ENCODE peak calls at places on chromosomes 6 and 20, in four cellular contexts. E is endodermal cell, O is adrenal gland, L is choroid plexus epithelial cell. F is an unnamed sample.

GRCh38 chr6:151239603-151240035 is at the start of gene AKAP12:
- DNase-seq in E (no peak), L (peak), O (peak), F (peak)

GRCh38 chr6:25173232-25173631 is 105.9 kb upstream of the CARMIL1 start:
- DNase-seq in O (no peak), E (no peak), L (no peak), F (no peak)

GRCh38 chr6:34318492-34319470 is 70.0 kb upstream of the SMIM29 start:
- DNase-seq in L (no peak), O (no peak), E (no peak), F (no peak)

GRCh38 chr20:58553841-58554240 is 38.6 kb upstream of the APCDD1L start:
- DNase-seq in L (peak), E (peak), O (no peak), F (no peak)

GRCh38 chr6:12804967-12805645 is 88.5 kb downstream of the PHACTR1 start:
- DNase-seq in E (no peak), O (no peak), L (no peak), F (no peak)

GRCh38 chr6:80143312-80143960 is 37.0 kb downstream of the BCKDHB start:
- DNase-seq in L (peak), O (peak), E (no peak), F (no peak)

GRCh38 chr20:32296874-32297420 is 19.5 kb downstream of the KIF3B start:
- DNase-seq in O (no peak), L (peak), E (no peak), F (no peak)

GRCh38 chr6:100050550-100050949 is 56.5 kb upstream of the MCHR2 start:
- DNase-seq in L (no peak), O (no peak), E (no peak), F (no peak)

GRCh38 chr6:105985816-105986632 is 100.1 kb upstream of the PRDM1 start:
- DNase-seq in L (peak), O (no peak), E (peak), F (peak)

GRCh38 chr6:137851669-137852068 is 15.4 kb upstream of the TNFAIP3 start:
- DNase-seq in L (no peak), E (no peak), O (no peak), F (no peak)

GRCh38 chr6:108699290-108700041 is 138.7 kb downstream of the FOXO3 start:
- DNase-seq in L (peak), E (no peak), O (no peak), F (no peak)

GRCh38 chr6:110284877-110285276 is 73.3 kb downstream of the METTL24 start:
- DNase-seq in L (no peak), O (no peak), E (no peak), F (no peak)

GRCh38 chr6:155050311-155050710 is 55.2 kb downstream of the TIAM2 start:
- DNase-seq in E (no peak), O (no peak), L (peak), F (no peak)

GRCh38 chr6:85544776-85545175 is 48.9 kb downstream of the SNX14 start:
- DNase-seq in O (no peak), E (no peak), L (peak), F (no peak)

GRCh38 chr20:35903843-35904242 is 50.5 kb downstream of the SCAND1 start:
- DNase-seq in O (no peak), E (no peak), L (peak), F (no peak)

GRCh38 chr6:30615219-30615957 is 1.7 kb downstream of the PPP1R10 start:
- DNase-seq in L (peak), O (peak), E (peak), F (peak)

GRCh38 chr20:13220194-13220856 is 749 bp upstream of the ISM1 start:
- DNase-seq in O (no peak), E (peak), L (peak), F (peak)

GRCh38 chr20:6122111-6122872 is 538 bp downstream of the FERMT1 start:
- DNase-seq in E (peak), O (no peak), L (peak), F (no peak)

GRCh38 chr6:68779366-68779765 is 144.3 kb downstream of the ADGRB3 start:
- DNase-seq in E (no peak), O (no peak), L (no peak), F (no peak)

GRCh38 chr6:141992109-141992508 is 140.6 kb upstream of the GJE1 start:
- DNase-seq in E (no peak), L (no peak), O (no peak), F (no peak)

GRCh38 chr6:47451162-47451561 is 26.4 kb upstream of the CD2AP start:
- DNase-seq in E (no peak), O (no peak), L (no peak), F (no peak)

GRCh38 chr20:50038574-50038991 is 55.8 kb downstream of the SNAI1 start:
- DNase-seq in E (peak), L (no peak), O (no peak), F (no peak)

GRCh38 chr6:125746731-125747588 is 2.5 kb upstream of the HEY2 start:
- DNase-seq in E (peak), O (peak), L (peak), F (peak)

GRCh38 chr6:69775450-69775849 is 21.4 kb downstream of the LMBRD1 start:
- DNase-seq in E (no peak), L (no peak), O (no peak), F (no peak)

GRCh38 chr6:122790740-122791679 is 2.0 kb downstream of the SMPDL3A start:
- DNase-seq in E (no peak), O (peak), L (peak), F (no peak)

GRCh38 chr6:36563928-36564284 is 16.6 kb upstream of the STK38 start:
- DNase-seq in O (no peak), L (no peak), E (no peak), F (no peak)

GRCh38 chr6:8904754-8905153 is 469.4 kb upstream of the SLC35B3 start:
- DNase-seq in E (peak), L (no peak), O (no peak), F (peak)

GRCh38 chr20:19921349-19921793 is 95.8 kb upstream of the NAA20 start:
- DNase-seq in L (no peak), O (peak), E (peak), F (no peak)

GRCh38 chr20:23349338-23350006 is 1.1 kb upstream of the NXT1 start:
- DNase-seq in O (no peak), E (no peak), L (no peak), F (no peak)

GRCh38 chr6:89409461-89410035 is 2.5 kb downstream of the RRAGD start:
- DNase-seq in L (no peak), O (no peak), E (no peak), F (no peak)

GRCh38 chr6:149212202-149212601 is 105.3 kb upstream of the TAB2 start:
- DNase-seq in O (no peak), E (no peak), L (peak), F (no peak)

GRCh38 chr6:37650071-37650481 is 47.6 kb downstream of the MDGA1 start:
- DNase-seq in E (peak), L (no peak), O (no peak), F (peak)

GRCh38 chr6:69349776-69350175 is 447.0 kb downstream of the LMBRD1 start:
- DNase-seq in L (no peak), O (no peak), E (no peak), F (no peak)

GRCh38 chr6:18307006-18307405 is 42.7 kb upstream of the DEK start:
- DNase-seq in O (no peak), E (peak), L (peak), F (no peak)

GRCh38 chr6:143536461-143536865 is 24.9 kb upstream of the FUCA2 start:
- DNase-seq in O (peak), E (peak), L (peak), F (peak)

GRCh38 chr6:137734875-137735182 is 132.2 kb upstream of the TNFAIP3 start:
- DNase-seq in E (no peak), L (peak), O (no peak), F (no peak)

GRCh38 chr6:104625536-104625935 is 234.2 kb downstream of the HACE1 start:
- DNase-seq in O (no peak), E (peak), L (peak), F (no peak)

GRCh38 chr6:7086488-7086887 is 21.3 kb upstream of the RREB1 start:
- DNase-seq in E (no peak), L (peak), O (peak), F (no peak)
- TF ChIP-seq CTCF in E (no peak), L (no peak), O (no peak), F (no peak)

DNA sequence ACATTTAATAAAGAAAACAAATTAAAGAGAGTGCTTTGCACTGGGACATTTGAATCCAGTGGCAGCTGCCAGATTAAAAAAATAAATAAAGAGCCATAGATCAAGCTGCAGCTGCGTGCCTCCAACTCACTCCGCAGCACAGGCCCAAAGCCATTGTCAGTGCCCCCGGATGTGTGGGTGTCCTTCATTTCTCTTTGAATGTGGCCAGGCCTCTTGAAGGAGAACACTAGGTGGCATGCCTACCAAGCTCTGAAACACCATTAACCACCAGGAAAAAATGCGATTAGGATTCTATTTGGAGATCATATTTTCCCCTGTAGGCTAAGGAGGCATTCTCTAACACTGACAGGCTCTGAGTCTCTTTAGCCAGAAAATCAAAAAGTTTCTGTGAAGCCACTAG is 549.8 kb downstream of the PRKN start:
- DNase-seq in O (peak), E (peak), L (peak), F (no peak)
- TF ChIP-seq CTCF in O (peak), E (peak), L (peak), F (no peak)

DNA sequence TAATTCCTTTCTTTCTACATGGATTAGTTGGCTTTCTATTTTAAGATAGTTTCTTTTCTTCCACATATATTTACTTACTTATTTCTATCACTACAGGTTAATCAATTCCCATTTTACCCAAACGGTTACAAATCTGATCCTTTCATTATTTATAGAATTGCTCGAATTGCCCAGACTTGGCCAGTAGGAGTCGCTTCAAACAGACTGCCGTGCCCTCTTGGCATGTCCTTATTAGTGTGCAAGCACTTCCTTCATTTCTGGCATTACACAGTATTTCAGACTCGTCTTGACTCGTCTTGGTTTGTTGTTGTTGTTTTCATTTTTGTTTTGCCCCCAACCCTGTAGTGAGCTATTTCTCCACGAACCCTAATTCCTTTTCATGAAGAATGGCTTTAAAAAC is 74.6 kb downstream of the SAMD3 start:
- DNase-seq in L (no peak), E (peak), O (no peak), F (no peak)
- TF ChIP-seq CTCF in L (peak), E (peak), O (no peak), F (peak)

GRCh38 chr6:2085657-2086056 is 159.7 kb downstream of the GMDS start:
- DNase-seq in E (no peak), O (no peak), L (no peak), F (no peak)
- TF ChIP-seq CTCF in E (no peak), O (no peak), L (no peak), F (no peak)

DNA sequence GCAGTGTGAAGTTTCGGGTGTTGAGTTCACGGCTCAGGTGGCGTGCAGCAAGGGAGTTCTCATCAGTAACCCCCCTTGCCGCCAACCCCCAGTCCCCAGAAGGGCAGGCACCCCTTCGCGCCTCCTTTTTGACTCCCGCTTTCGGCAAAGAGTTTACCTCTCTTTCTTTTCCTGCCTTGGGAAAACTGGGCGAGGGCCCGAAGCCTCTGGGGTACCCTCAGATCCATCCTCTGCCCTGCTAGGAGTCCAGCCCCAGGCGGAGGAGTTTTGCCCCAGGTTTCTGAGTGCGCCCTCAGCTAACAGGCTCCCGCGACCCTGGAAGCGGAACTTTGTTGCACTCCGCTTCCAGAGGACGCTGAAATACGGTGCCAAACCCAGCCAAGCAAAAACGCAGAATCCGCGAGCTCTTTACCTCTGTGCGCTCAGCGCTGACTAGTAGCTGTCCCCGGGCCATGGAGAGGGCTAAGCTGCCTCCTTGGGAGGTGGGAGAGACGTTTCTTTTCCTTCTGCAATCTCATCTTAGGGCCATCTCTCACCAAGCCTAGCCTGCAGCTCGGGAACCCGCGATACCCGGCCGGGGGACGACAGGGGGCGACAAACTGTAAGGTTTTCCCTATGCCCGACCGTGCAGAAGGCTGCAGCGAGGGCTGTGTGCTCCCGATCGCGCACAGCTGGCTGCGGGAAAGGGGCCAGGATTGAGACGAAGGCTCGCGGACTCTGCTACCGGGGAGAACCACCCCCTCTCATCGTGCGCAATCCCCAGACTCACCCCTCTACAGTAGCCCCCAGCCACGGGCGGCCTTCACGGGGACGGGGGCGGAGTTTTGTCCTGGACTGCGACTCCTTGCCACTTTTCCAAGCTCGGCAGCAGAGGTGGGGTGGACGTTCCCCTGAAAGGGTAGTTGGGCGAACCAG is 2.7 kb upstream of the PAX1 start:
- DNase-seq in O (no peak), L (peak), E (peak), F (peak)
- TF ChIP-seq CTCF in O (no peak), L (peak), E (peak), F (peak)

DNA sequence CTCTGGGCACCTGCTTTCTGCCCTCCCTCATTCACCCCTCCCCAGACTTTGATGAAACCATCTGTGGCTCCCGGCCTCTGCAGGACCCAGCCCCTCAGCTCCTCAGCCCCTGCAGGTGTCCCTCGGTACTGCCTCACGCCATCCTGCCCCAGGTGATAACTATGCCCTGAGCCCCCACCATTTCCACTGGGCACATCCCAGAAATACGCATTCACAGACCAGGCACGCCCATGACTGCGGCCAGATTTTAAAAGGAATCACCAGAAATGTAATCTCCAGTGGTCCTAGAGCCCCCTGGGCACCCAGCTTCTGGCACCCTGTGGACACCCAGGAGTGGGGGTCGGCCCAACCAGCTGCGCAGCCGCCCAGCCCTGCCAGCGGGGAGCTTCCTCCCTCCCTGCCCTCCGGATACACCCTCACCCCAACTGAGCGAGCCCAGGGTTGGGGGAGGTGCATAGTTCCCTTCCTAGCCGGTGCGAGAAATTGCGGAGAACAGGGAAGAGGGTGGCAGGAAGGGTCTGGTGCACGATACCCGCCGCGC is 585 bp upstream of the NTSR1 start:
- DNase-seq in L (no peak), O (no peak), E (peak), F (peak)
- TF ChIP-seq CTCF in L (peak), O (no peak), E (peak), F (peak)

DNA sequence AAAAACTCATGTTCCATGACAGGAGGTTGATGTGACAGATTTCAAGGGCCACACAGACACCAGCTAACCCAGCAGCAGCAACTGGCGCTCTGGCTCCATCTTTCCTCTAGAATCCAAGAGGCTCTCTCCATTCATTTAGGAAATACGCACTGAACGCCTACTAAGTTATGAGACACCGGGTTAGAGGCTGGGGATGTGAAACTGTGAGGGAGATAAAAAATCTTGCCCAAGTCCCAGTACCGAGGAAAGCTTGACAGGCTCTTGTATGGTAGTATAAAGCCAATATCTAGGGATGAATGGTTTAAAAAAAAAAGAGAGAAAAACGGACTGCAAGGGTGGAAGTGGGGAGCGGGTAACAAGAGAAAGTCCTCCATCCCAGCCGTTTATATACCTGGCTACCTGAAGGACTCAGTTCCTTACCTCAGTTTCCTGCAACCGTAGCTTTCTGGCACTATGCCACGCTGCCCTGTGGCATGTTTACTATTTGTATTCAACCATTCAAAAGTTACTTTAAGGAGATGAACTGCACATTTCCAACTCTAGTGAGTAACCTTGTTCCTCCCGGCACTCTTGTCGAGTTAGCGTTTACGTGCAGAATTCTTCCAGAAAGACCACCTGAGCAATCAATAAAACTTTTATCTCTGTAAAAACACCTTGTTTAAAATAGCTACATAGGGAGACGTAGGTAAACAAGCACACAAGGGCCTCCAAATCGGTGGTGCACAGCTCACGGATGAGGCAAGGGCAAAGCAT is 1.7 kb downstream of the BEND3 start:
- DNase-seq in O (no peak), L (no peak), E (peak), F (no peak)
- TF ChIP-seq CTCF in O (no peak), L (no peak), E (no peak), F (no peak)

GRCh38 chr20:45487231-45487635 is 17.7 kb downstream of the WFDC2 start:
- DNase-seq in O (no peak), E (peak), L (no peak), F (peak)
- TF ChIP-seq CTCF in O (no peak), E (peak), L (peak), F (peak)

DNA sequence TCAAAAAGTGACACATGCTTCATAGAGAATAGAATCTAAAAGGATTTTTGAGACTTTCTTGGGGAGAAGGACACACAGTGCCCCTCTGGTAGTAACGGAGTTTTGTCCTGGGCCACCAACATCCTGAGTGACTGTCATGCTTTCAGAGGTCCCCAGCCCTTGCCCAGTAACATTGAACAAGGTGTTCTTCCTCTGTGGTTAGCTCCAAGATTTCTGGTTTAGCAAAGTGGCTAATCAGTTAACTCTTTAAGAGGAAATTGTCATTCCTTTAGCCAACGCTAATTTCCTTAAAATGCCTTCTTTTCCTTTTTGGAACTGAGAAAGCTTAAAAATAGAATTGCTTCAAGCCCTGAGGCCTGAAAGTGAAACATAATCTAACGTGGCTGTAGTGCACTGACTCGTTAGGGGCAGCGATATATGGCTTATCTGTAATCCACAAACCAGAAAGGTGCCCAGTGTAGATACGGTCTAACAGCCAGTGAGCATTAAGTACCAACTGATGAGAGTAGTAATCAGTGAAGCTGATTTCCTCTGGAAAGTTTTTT is 7.8 kb downstream of the E2F3 start:
- DNase-seq in L (no peak), O (no peak), E (no peak), F (no peak)
- TF ChIP-seq CTCF in L (no peak), O (no peak), E (no peak), F (no peak)